ENCODE peak calls at places on chromosomes 16 and 17, in ten cellular contexts. K is body of pancreas; F is AG09309; H is stimulated activated CD8-positive, alpha-beta memory T cell treated with anti-CD3 and anti-CD28 coated beads, Interleukin-4, amount 100 ng/mL, for 24 hours; N is NCI-H1092 treated with DMSO at 0.1 percent for 48 hours; D is CD8-positive, alpha-beta memory T cell; X is HT-29; W is GM13976; A is NCI-H2081; J is GM12891. P is an unnamed sample.

GRCh38 chr17:81599719-81600486 is 37.0 kb downstream of the NPLOC4 start:
- DNase-seq in W (no peak), X (no peak), H (no peak), J (no peak), D (no peak), F (no peak), N (no peak), A (no peak), K (no peak), P (no peak)

GRCh38 chr16:31118223-31119155 is 1.0 kb downstream of the KAT8 start:
- DNase-seq in D (no peak), K (no peak), F (peak), H (no peak), X (no peak), W (no peak), N (no peak), A (no peak), J (no peak), P (no peak)

GRCh38 chr16:82133798-82134197 is 36.2 kb downstream of the MPHOSPH6 start:
- DNase-seq in W (no peak), J (no peak), N (no peak), F (no peak), D (no peak), K (no peak), A (no peak), H (no peak), X (no peak), P (no peak)

GRCh38 chr17:40017422-40018080 is 2.3 kb downstream of the CSF3 start:
- DNase-seq in A (no peak), K (no peak), X (no peak), W (no peak), F (no peak), J (no peak), H (no peak), D (no peak), N (no peak), P (no peak)

GRCh38 chr16:87459027-87459426 is 33.8 kb downstream of the ZCCHC14 start:
- DNase-seq in J (no peak), H (no peak), X (no peak), D (no peak), A (no peak), W (no peak), F (no peak), N (no peak), K (no peak), P (no peak)

GRCh38 chr16:17084134-17084533 is 386.6 kb downstream of the XYLT1 start:
- DNase-seq in A (no peak), H (no peak), K (no peak), X (no peak), J (no peak), W (no peak), F (no peak), D (no peak), N (no peak), P (no peak)

GRCh38 chr17:72602517-72603345 is 481.9 kb downstream of the SOX9 start:
- DNase-seq in A (no peak), D (no peak), H (no peak), N (no peak), J (no peak), X (peak), K (peak), W (no peak), F (no peak), P (no peak)

GRCh38 chr16:65024649-65025243 is 97.1 kb downstream of the CDH11 start:
- DNase-seq in X (no peak), J (no peak), D (no peak), K (no peak), N (no peak), H (no peak), W (no peak), A (no peak), F (no peak), P (no peak)

GRCh38 chr17:35586569-35587073 is 501 bp upstream of the AP2B1 start:
- DNase-seq in X (no peak), D (no peak), A (no peak), N (no peak), J (no peak), K (no peak), H (no peak), W (peak), F (no peak), P (no peak)

GRCh38 chr16:9053006-9053601 is 38.3 kb upstream of the HAPSTR1 start:
- DNase-seq in N (peak), D (no peak), H (no peak), W (peak), F (no peak), K (peak), X (peak), A (no peak), J (no peak), P (no peak)

GRCh38 chr17:16199093-16199492 is 16.2 kb downstream of the NCOR1 start:
- DNase-seq in W (no peak), H (no peak), F (no peak), X (no peak), K (no peak), N (no peak), J (no peak), D (no peak), A (no peak), P (no peak)

GRCh38 chr17:65293584-65294183 is 156.5 kb downstream of the RGS9 start:
- DNase-seq in K (no peak), W (no peak), F (no peak), J (no peak), X (no peak), D (no peak), A (peak), H (no peak), N (no peak), P (no peak)

GRCh38 chr16:19167710-19168172 is 299 bp upstream of the SYT17 start:
- DNase-seq in N (peak), A (peak), H (no peak), W (peak), J (peak), D (no peak), F (no peak), K (peak), X (peak), P (peak)

GRCh38 chr16:85986931-85987749 is 88.2 kb downstream of the IRF8 start:
- DNase-seq in H (peak), W (peak), F (no peak), A (no peak), K (peak), N (no peak), D (peak), X (no peak), J (peak), P (peak)

GRCh38 chr17:78798695-78799559 is 16.9 kb upstream of the CYTH1 start:
- DNase-seq in J (no peak), K (peak), A (peak), X (peak), D (no peak), N (no peak), H (no peak), F (no peak), W (peak), P (peak)

GRCh38 chr17:29243792-29244191 is 2.9 kb upstream of the CRYBA1 start:
- DNase-seq in H (no peak), D (no peak), F (no peak), N (no peak), J (no peak), A (no peak), X (peak), W (peak), K (peak), P (peak)

GRCh38 chr17:75542184-75542583 is 16.7 kb downstream of the LLGL2 start:
- DNase-seq in N (no peak), J (no peak), H (no peak), A (no peak), W (no peak), K (no peak), F (no peak), X (no peak), D (no peak), P (no peak)

GRCh38 chr16:85798283-85798776 is 1.0 kb downstream of the EMC8 start:
- DNase-seq in K (no peak), X (peak), N (no peak), A (no peak), D (no peak), J (no peak), W (no peak), F (no peak), H (no peak), P (no peak)

GRCh38 chr16:50245417-50246298 is 20.7 kb upstream of the ADCY7 start:
- DNase-seq in X (peak), D (peak), A (no peak), J (peak), N (no peak), W (peak), F (no peak), K (peak), H (peak), P (peak)

GRCh38 chr17:846901-847777 is 65.0 kb downstream of the MRM3 start:
- DNase-seq in N (no peak), X (no peak), W (no peak), H (no peak), J (no peak), A (no peak), F (no peak), D (no peak), K (peak), P (no peak)

GRCh38 chr17:49610883-49611584 is 35.4 kb downstream of the NXPH3 start:
- DNase-seq in N (no peak), A (no peak), D (no peak), F (no peak), J (no peak), X (no peak), H (no peak), W (no peak), K (peak), P (no peak)

GRCh38 chr16:82425661-82426060 is 201.1 kb upstream of the CDH13 start:
- DNase-seq in A (no peak), K (no peak), J (no peak), N (no peak), F (no peak), W (no peak), X (no peak), H (no peak), D (no peak), P (no peak)

GRCh38 chr17:77728022-77728671 is 230.4 kb upstream of the TNRC6C start:
- DNase-seq in D (no peak), A (peak), H (no peak), W (no peak), F (peak), J (no peak), N (peak), X (peak), K (peak), P (no peak)

GRCh38 chr16:90044111-90044551 is 24.9 kb upstream of the DBNDD1 start:
- DNase-seq in J (no peak), H (no peak), W (peak), F (no peak), N (no peak), K (no peak), D (no peak), X (peak), A (no peak), P (peak)

GRCh38 chr17:69130627-69131293 is 10.9 kb downstream of the ABCA6 start:
- DNase-seq in W (no peak), J (no peak), A (no peak), D (no peak), X (no peak), F (no peak), K (no peak), N (no peak), H (no peak), P (no peak)

GRCh38 chr17:75645501-75645888 is 12.3 kb downstream of the SMIM5 start:
- DNase-seq in F (no peak), D (no peak), K (peak), N (no peak), H (no peak), A (peak), W (no peak), J (no peak), X (peak), P (no peak)

GRCh38 chr17:43873091-43873490 is 26.1 kb downstream of the CD300LG start:
- DNase-seq in A (no peak), D (no peak), W (no peak), K (no peak), J (no peak), X (no peak), N (no peak), F (no peak), H (no peak), P (no peak)

GRCh38 chr17:39834017-39834416 is 30.1 kb downstream of the IKZF3 start:
- DNase-seq in K (no peak), W (no peak), H (no peak), J (no peak), D (no peak), A (no peak), N (no peak), F (no peak), X (no peak), P (no peak)

GRCh38 chr17:77596491-77597420 is 361.7 kb upstream of the TNRC6C start:
- DNase-seq in W (no peak), D (no peak), K (no peak), N (no peak), J (no peak), X (no peak), H (no peak), A (no peak), F (no peak), P (no peak)

GRCh38 chr17:313231-313630 is 39.4 kb downstream of the RPH3AL start:
- DNase-seq in X (no peak), A (no peak), J (no peak), N (no peak), F (no peak), D (no peak), W (no peak), H (no peak), K (no peak), P (no peak)

GRCh38 chr17:1871743-1872142 is 41.9 kb downstream of the RPA1 start:
- DNase-seq in A (no peak), J (no peak), W (no peak), N (no peak), D (no peak), H (no peak), K (no peak), F (no peak), X (no peak), P (no peak)

GRCh38 chr16:58098207-58099096 is 30.7 kb downstream of the CFAP20 start:
- DNase-seq in D (no peak), A (no peak), N (peak), H (no peak), J (no peak), K (no peak), F (no peak), W (peak), X (no peak), P (no peak)

GRCh38 chr17:44785921-44786320 is 27.1 kb downstream of the ADAM11 start:
- DNase-seq in A (no peak), W (no peak), H (no peak), N (no peak), F (no peak), K (no peak), D (no peak), X (no peak), J (no peak), P (no peak)

GRCh38 chr17:1958134-1958881 is 66.8 kb downstream of the RTN4RL1 start:
- DNase-seq in K (no peak), D (no peak), A (no peak), J (no peak), X (no peak), W (no peak), F (no peak), N (peak), H (no peak), P (no peak)

P was measured in GM10248.